ENCODE peak calls at places on chromosomes 7 and 10, in ten cellular contexts. One of them, this sample, is unnamed.
A peak's percentile ranks its signal among the peaks of the same experiment; 100 is the strongest.

GRCh38 chr10:24853661-24854060 is 98.7 kb downstream of the PRTFDC1 start:
- DNase-seq in right lobe of liver: no peak
- DNase-seq in OCI-LY7: no peak
- DNase-seq in spleen: no peak
- DNase-seq in cardiac muscle cell: no peak
- DNase-seq in choroid plexus epithelial cell: no peak
- DNase-seq in GM12865: no peak
- DNase-seq in AG10803: peak; percentile 30
- DNase-seq in epithelial cell of esophagus: no peak
- DNase-seq in neural progenitor cell: no peak
- DNase-seq in this sample: peak; percentile 27

GRCh38 chr7:155610633-155611193 is 33.7 kb upstream of the RBM33 start:
- DNase-seq in right lobe of liver: no peak
- DNase-seq in OCI-LY7: no peak
- DNase-seq in spleen: peak; percentile 60
- DNase-seq in cardiac muscle cell: no peak
- DNase-seq in choroid plexus epithelial cell: no peak
- DNase-seq in GM12865: no peak
- DNase-seq in AG10803: no peak
- DNase-seq in epithelial cell of esophagus: no peak
- DNase-seq in neural progenitor cell: no peak
- DNase-seq in this sample: no peak

GRCh38 chr10:72316748-72317435 is 37.8 kb downstream of the DNAJB12 start:
- DNase-seq in right lobe of liver: peak; percentile 91
- DNase-seq in OCI-LY7: peak; percentile 74
- DNase-seq in spleen: peak; percentile 94
- DNase-seq in cardiac muscle cell: no peak
- DNase-seq in choroid plexus epithelial cell: no peak
- DNase-seq in GM12865: no peak
- DNase-seq in AG10803: no peak
- DNase-seq in epithelial cell of esophagus: no peak
- DNase-seq in neural progenitor cell: no peak
- DNase-seq in this sample: no peak

GRCh38 chr10:59805043-59805442 is 51.8 kb upstream of the MRLN start:
- DNase-seq in right lobe of liver: no peak
- DNase-seq in OCI-LY7: peak; percentile 10
- DNase-seq in spleen: no peak
- DNase-seq in cardiac muscle cell: peak; percentile 20
- DNase-seq in choroid plexus epithelial cell: peak; percentile 62
- DNase-seq in GM12865: peak; percentile 12
- DNase-seq in AG10803: peak; percentile 7
- DNase-seq in epithelial cell of esophagus: peak; percentile 45
- DNase-seq in neural progenitor cell: peak; percentile 54
- DNase-seq in this sample: no peak

GRCh38 chr7:105268056-105268455 is 120.7 kb downstream of the SRPK2 start:
- DNase-seq in right lobe of liver: no peak
- DNase-seq in OCI-LY7: no peak
- DNase-seq in spleen: no peak
- DNase-seq in cardiac muscle cell: peak; percentile 61
- DNase-seq in choroid plexus epithelial cell: peak; percentile 73
- DNase-seq in GM12865: peak; percentile 28
- DNase-seq in AG10803: peak; percentile 68
- DNase-seq in epithelial cell of esophagus: peak; percentile 96
- DNase-seq in neural progenitor cell: no peak
- DNase-seq in this sample: peak; percentile 69

GRCh38 chr10:122112625-122113160 is 123.7 kb downstream of the TACC2 start:
- DNase-seq in right lobe of liver: peak; percentile 85
- DNase-seq in OCI-LY7: no peak
- DNase-seq in spleen: peak; percentile 78
- DNase-seq in cardiac muscle cell: peak; percentile 97
- DNase-seq in choroid plexus epithelial cell: peak; percentile 93
- DNase-seq in GM12865: peak; percentile 10
- DNase-seq in AG10803: peak; percentile 94
- DNase-seq in epithelial cell of esophagus: peak; percentile 92
- DNase-seq in neural progenitor cell: peak; percentile 93
- DNase-seq in this sample: peak; percentile 95

GRCh38 chr10:42952358-42952757 is 124.5 kb upstream of the RET start:
- DNase-seq in right lobe of liver: peak; percentile 70
- DNase-seq in OCI-LY7: no peak
- DNase-seq in spleen: peak; percentile 78
- DNase-seq in cardiac muscle cell: no peak
- DNase-seq in choroid plexus epithelial cell: no peak
- DNase-seq in GM12865: no peak
- DNase-seq in AG10803: peak; percentile 2
- DNase-seq in epithelial cell of esophagus: peak; percentile 41
- DNase-seq in neural progenitor cell: peak; percentile 80
- DNase-seq in this sample: no peak

GRCh38 chr10:16988900-16989299 is 140.7 kb downstream of the CUBN start:
- DNase-seq in right lobe of liver: no peak
- DNase-seq in OCI-LY7: no peak
- DNase-seq in spleen: no peak
- DNase-seq in cardiac muscle cell: no peak
- DNase-seq in choroid plexus epithelial cell: no peak
- DNase-seq in GM12865: no peak
- DNase-seq in AG10803: no peak
- DNase-seq in epithelial cell of esophagus: no peak
- DNase-seq in neural progenitor cell: no peak
- DNase-seq in this sample: no peak

GRCh38 chr10:13703997-13704536 is 117.3 kb downstream of the PRPF18 start:
- DNase-seq in right lobe of liver: no peak
- DNase-seq in OCI-LY7: no peak
- DNase-seq in spleen: no peak
- DNase-seq in cardiac muscle cell: no peak
- DNase-seq in choroid plexus epithelial cell: no peak
- DNase-seq in GM12865: no peak
- DNase-seq in AG10803: no peak
- DNase-seq in epithelial cell of esophagus: no peak
- DNase-seq in neural progenitor cell: no peak
- DNase-seq in this sample: no peak

GRCh38 chr7:129952653-129953560 is at the start of gene UBE2H:
- DNase-seq in right lobe of liver: peak; percentile 93
- DNase-seq in OCI-LY7: peak; percentile 91
- DNase-seq in spleen: peak; percentile 97
- DNase-seq in cardiac muscle cell: peak; percentile 95
- DNase-seq in choroid plexus epithelial cell: peak; percentile 95
- DNase-seq in GM12865: peak; percentile 95
- DNase-seq in AG10803: peak; percentile 86
- DNase-seq in epithelial cell of esophagus: peak; percentile 92
- DNase-seq in neural progenitor cell: peak; percentile 95
- DNase-seq in this sample: peak; percentile 84

GRCh38 chr7:129949292-129950133 is 3.2 kb downstream of the UBE2H start:
- DNase-seq in right lobe of liver: no peak
- DNase-seq in OCI-LY7: peak; percentile 26
- DNase-seq in spleen: no peak
- DNase-seq in cardiac muscle cell: peak; percentile 88
- DNase-seq in choroid plexus epithelial cell: peak; percentile 86
- DNase-seq in GM12865: peak; percentile 52
- DNase-seq in AG10803: peak; percentile 79
- DNase-seq in epithelial cell of esophagus: peak; percentile 95
- DNase-seq in neural progenitor cell: peak; percentile 64
- DNase-seq in this sample: peak; percentile 87

GRCh38 chr7:129951076-129952011 is 1.4 kb downstream of the UBE2H start:
- DNase-seq in right lobe of liver: no peak
- DNase-seq in OCI-LY7: peak; percentile 21
- DNase-seq in spleen: no peak
- DNase-seq in cardiac muscle cell: peak; percentile 35
- DNase-seq in choroid plexus epithelial cell: peak; percentile 37
- DNase-seq in GM12865: peak; percentile 16
- DNase-seq in AG10803: no peak
- DNase-seq in epithelial cell of esophagus: no peak
- DNase-seq in neural progenitor cell: peak; percentile 47
- DNase-seq in this sample: peak; percentile 41

GRCh38 chr7:129950191-129950940 is 2.4 kb downstream of the UBE2H start:
- DNase-seq in right lobe of liver: no peak
- DNase-seq in OCI-LY7: peak; percentile 23
- DNase-seq in spleen: no peak
- DNase-seq in cardiac muscle cell: peak; percentile 41
- DNase-seq in choroid plexus epithelial cell: peak; percentile 65
- DNase-seq in GM12865: peak; percentile 80
- DNase-seq in AG10803: peak; percentile 16
- DNase-seq in epithelial cell of esophagus: peak; percentile 48
- DNase-seq in neural progenitor cell: peak; percentile 73
- DNase-seq in this sample: peak; percentile 38

DNA sequence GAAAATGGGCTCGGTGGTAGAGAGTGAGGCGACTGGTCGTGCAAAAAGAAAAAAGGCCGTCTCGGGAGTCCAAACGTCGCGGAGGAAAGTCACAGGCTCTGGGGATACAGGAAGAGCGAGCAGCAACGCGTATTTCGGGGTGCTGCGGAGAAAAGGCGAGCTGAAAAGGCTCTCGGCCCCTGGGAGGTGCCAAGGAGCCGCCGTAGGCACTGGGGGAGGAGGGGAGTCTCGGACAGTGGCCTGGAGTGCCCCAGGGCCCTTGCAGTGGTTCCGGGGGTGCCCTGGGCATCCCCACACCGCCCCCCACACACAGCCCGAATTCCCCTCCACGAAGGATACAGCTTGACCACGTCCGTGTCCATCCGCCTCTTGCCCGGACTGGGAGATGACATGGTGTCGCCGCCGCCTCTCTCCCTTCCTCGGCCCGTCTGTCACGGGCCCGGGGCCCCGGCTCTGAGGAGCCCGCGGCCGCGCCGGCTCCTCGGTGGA is 552 bp downstream of the UBE2H start:
- DNase-seq in right lobe of liver: peak; percentile 60
- DNase-seq in OCI-LY7: peak; percentile 45
- DNase-seq in spleen: no peak
- DNase-seq in cardiac muscle cell: peak; percentile 33
- DNase-seq in choroid plexus epithelial cell: peak; percentile 31
- DNase-seq in GM12865: peak; percentile 69
- DNase-seq in AG10803: peak; percentile 21
- DNase-seq in epithelial cell of esophagus: peak; percentile 51
- DNase-seq in neural progenitor cell: peak; percentile 56
- DNase-seq in this sample: peak; percentile 19
- TF ChIP-seq CTCF in right lobe of liver: no peak
- TF ChIP-seq CTCF in OCI-LY7: no peak
- TF ChIP-seq CTCF in spleen: no peak
- TF ChIP-seq CTCF in cardiac muscle cell: no peak
- TF ChIP-seq CTCF in choroid plexus epithelial cell: no peak
- TF ChIP-seq CTCF in GM12865: no peak
- TF ChIP-seq CTCF in AG10803: no peak
- TF ChIP-seq CTCF in epithelial cell of esophagus: no peak
- TF ChIP-seq CTCF in neural progenitor cell: no peak
- TF ChIP-seq CTCF in this sample: no peak

GRCh38 chr7:100120518-100121085 is 1.2 kb downstream of the CNPY4 start:
- DNase-seq in right lobe of liver: no peak
- DNase-seq in OCI-LY7: no peak
- DNase-seq in spleen: no peak
- DNase-seq in cardiac muscle cell: no peak
- DNase-seq in choroid plexus epithelial cell: no peak
- DNase-seq in GM12865: no peak
- DNase-seq in AG10803: no peak
- DNase-seq in epithelial cell of esophagus: no peak
- DNase-seq in neural progenitor cell: no peak
- DNase-seq in this sample: no peak
- H3K4me3 ChIP-seq in right lobe of liver: no peak overlapping the region
- H3K4me3 ChIP-seq in OCI-LY7: peak overlapping the region; percentile 80
- H3K4me3 ChIP-seq in spleen: peak overlapping the region; percentile 84
- H3K4me3 ChIP-seq in cardiac muscle cell: peak overlapping the region; percentile 88
- H3K4me3 ChIP-seq in choroid plexus epithelial cell: peak overlapping the region; percentile 92
- H3K4me3 ChIP-seq in GM12865: peak overlapping the region; percentile 99
- H3K4me3 ChIP-seq in AG10803: peak overlapping the region; percentile 96
- H3K4me3 ChIP-seq in epithelial cell of esophagus: peak overlapping the region; percentile 90
- H3K4me3 ChIP-seq in neural progenitor cell: peak overlapping the region; percentile 99
- H3K4me3 ChIP-seq in this sample: peak overlapping the region; percentile 78

DNA sequence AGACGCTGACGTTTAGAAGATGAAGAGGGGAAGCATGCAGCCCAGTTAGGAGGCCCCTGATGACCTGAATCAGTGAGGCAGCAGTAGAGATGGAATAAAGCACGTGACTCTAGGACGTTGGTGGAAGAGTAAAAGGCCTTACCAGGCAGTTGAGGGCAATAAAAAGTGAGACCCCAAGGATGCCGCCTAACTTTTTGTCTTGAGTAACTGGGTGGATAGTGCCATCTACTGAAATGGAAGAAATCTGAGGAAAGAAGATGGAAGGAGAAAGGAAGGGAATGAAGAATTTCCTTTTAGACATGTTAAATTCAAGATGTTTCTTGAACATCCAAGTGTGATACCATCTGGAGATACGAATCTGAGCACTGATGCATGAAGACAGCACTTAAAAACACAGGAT is 220.0 kb upstream of the LRRN3 start:
- DNase-seq in right lobe of liver: no peak
- DNase-seq in OCI-LY7: no peak
- DNase-seq in spleen: no peak
- DNase-seq in cardiac muscle cell: no peak
- DNase-seq in choroid plexus epithelial cell: no peak
- DNase-seq in GM12865: no peak
- DNase-seq in AG10803: no peak
- DNase-seq in epithelial cell of esophagus: no peak
- DNase-seq in neural progenitor cell: peak; percentile 10
- DNase-seq in this sample: no peak
- TF ChIP-seq CTCF in right lobe of liver: no peak
- TF ChIP-seq CTCF in OCI-LY7: no peak
- TF ChIP-seq CTCF in spleen: no peak
- TF ChIP-seq CTCF in cardiac muscle cell: no peak
- TF ChIP-seq CTCF in choroid plexus epithelial cell: no peak
- TF ChIP-seq CTCF in GM12865: no peak
- TF ChIP-seq CTCF in AG10803: no peak
- TF ChIP-seq CTCF in epithelial cell of esophagus: no peak
- TF ChIP-seq CTCF in neural progenitor cell: peak; percentile 29
- TF ChIP-seq CTCF in this sample: no peak

DNA sequence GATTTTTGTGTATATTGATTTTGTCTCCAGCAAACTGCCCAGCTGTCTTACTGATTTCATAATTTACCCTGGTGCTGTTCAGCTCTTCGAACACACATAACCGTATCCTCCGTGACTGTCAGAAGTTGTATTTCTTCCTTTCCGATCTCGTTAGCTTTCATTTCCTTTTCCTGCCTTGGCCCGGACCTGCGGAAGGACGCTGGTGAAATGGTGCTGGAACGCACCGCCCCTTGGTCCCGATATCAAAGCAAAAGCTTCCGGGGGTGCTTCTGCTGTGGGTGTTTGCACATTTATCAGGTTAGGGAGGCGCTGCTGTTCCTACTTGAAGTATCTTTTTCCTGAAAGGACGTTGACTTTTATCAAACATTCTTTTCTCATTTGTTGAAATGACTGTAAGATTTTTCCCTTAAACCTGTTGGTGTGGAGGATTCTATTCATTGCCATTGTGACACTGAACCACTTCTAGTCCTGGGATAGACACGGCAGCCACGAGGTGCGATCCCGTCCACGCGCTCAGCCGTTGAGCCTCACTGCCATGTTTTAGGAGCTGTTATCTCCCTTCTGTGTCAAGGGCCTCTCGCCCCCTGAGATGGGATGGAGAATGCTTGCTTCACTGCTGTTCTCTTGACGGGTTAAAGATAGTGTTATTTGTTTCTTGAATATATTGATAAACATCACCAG is 72.6 kb downstream of the FOXL3 start:
- DNase-seq in right lobe of liver: peak; percentile 44
- DNase-seq in OCI-LY7: no peak
- DNase-seq in spleen: peak; percentile 82
- DNase-seq in cardiac muscle cell: peak; percentile 59
- DNase-seq in choroid plexus epithelial cell: peak; percentile 21
- DNase-seq in GM12865: no peak
- DNase-seq in AG10803: peak; percentile 13
- DNase-seq in epithelial cell of esophagus: peak; percentile 14
- DNase-seq in neural progenitor cell: no peak
- DNase-seq in this sample: peak; percentile 13
- H3K4me3 ChIP-seq in right lobe of liver: no peak overlapping the region
- H3K4me3 ChIP-seq in OCI-LY7: no peak overlapping the region
- H3K4me3 ChIP-seq in spleen: no peak overlapping the region
- H3K4me3 ChIP-seq in cardiac muscle cell: no peak overlapping the region
- H3K4me3 ChIP-seq in choroid plexus epithelial cell: peak overlapping the region; percentile 20
- H3K4me3 ChIP-seq in GM12865: no peak overlapping the region
- H3K4me3 ChIP-seq in AG10803: peak overlapping the region; percentile 41
- H3K4me3 ChIP-seq in epithelial cell of esophagus: no peak overlapping the region
- H3K4me3 ChIP-seq in neural progenitor cell: no peak overlapping the region
- H3K4me3 ChIP-seq in this sample: no peak overlapping the region